ENCODE peak calls at places on chromosomes 13 and 19, in seven cellular contexts. Y is HepG2, E is GM12892, Q is K562, P is H1, I is SK-N-SH, Z is GM12878. J is an unnamed sample.

GRCh38 chr19:31613683-31614219 is 264.5 kb upstream of the TSHZ3 start:
- DNase-seq in Q (no peak), P (no peak), Y (no peak), Z (no peak), E (no peak), I (peak; percentile 27), J (no peak)

GRCh38 chr13:29993196-29993595 is 142.8 kb upstream of the UBL3 start:
- DNase-seq in Q (no peak), P (no peak), E (no peak), Z (no peak), Y (no peak), I (no peak), J (no peak)

GRCh38 chr13:76939215-76939614 is 9.1 kb upstream of the ACOD1 start:
- DNase-seq in Q (no peak), P (no peak), I (no peak), E (no peak), Y (no peak), Z (no peak), J (no peak)

GRCh38 chr19:30450101-30450500 is 77.9 kb downstream of the ZNF536 start:
- DNase-seq in P (no peak), E (no peak), Q (no peak), Y (no peak), I (peak; percentile 84), Z (no peak), J (no peak)

GRCh38 chr19:799076-799881 is 2.0 kb downstream of the PTBP1 start:
- DNase-seq in Z (no peak), I (peak; percentile 41), Q (peak; percentile 28), Y (peak; percentile 55), P (peak; percentile 67), E (no peak), J (no peak)

GRCh38 chr19:34838753-34839431 is 65.9 kb upstream of the ZNF599 start:
- DNase-seq in I (no peak), Q (no peak), Z (no peak), P (peak; percentile 87), E (no peak), Y (peak; percentile 24), J (no peak)

GRCh38 chr19:36032251-36033104 is at the start of gene CLIP3:
- DNase-seq in Z (no peak), P (peak; percentile 90), E (peak; percentile 68), Q (peak; percentile 39), Y (no peak), I (peak; percentile 100), J (peak; percentile 85)

GRCh38 chr13:90640976-90641375 is 706.5 kb upstream of the MIR17HG start:
- DNase-seq in Z (no peak), I (no peak), E (no peak), Q (no peak), Y (no peak), P (no peak), J (no peak)

GRCh38 chr19:30324982-30325381 is 47.2 kb upstream of the ZNF536 start:
- DNase-seq in P (no peak), I (no peak), E (no peak), Z (no peak), Q (no peak), Y (no peak), J (no peak)

GRCh38 chr13:66558511-66558910 is 671.6 kb downstream of the PCDH9 start:
- DNase-seq in Z (no peak), Y (no peak), E (no peak), P (no peak), I (no peak), Q (no peak), J (no peak)

GRCh38 chr19:6222884-6223283 is 56.9 kb downstream of the MLLT1 start:
- DNase-seq in P (no peak), Z (no peak), E (no peak), Q (no peak), Y (no peak), I (no peak), J (no peak)

GRCh38 chr13:33206945-33207615 is 78.5 kb downstream of the STARD13 start:
- DNase-seq in P (no peak), Q (no peak), E (no peak), I (no peak), Z (no peak), Y (peak; percentile 24), J (no peak)

GRCh38 chr13:104657196-104657595 is 1591.0 kb upstream of the SLC10A2 start:
- DNase-seq in P (no peak), Z (no peak), E (no peak), I (no peak), Q (no peak), Y (no peak), J (no peak)

GRCh38 chr19:4297901-4298771 is 4.1 kb downstream of the TMIGD2 start:
- DNase-seq in Y (peak; percentile 35), Q (no peak), Z (no peak), I (no peak), E (no peak), P (no peak), J (no peak)

GRCh38 chr13:41384749-41385503 is 72.4 kb upstream of the RGCC start:
- DNase-seq in I (no peak), E (no peak), Y (no peak), Q (no peak), P (no peak), Z (no peak), J (no peak)

GRCh38 chr13:52348983-52349780 is 56.8 kb downstream of the THSD1 start:
- DNase-seq in E (no peak), I (no peak), Q (no peak), P (no peak), Z (no peak), Y (no peak), J (no peak)

GRCh38 chr19:8094336-8094735 is 41.8 kb downstream of the CCL25 start:
- DNase-seq in Z (no peak), E (no peak), I (no peak), Q (no peak), Y (no peak), P (no peak), J (no peak)

GRCh38 chr13:45331123-45331619 is 9.8 kb downstream of the TPT1 start:
- DNase-seq in P (no peak), Z (no peak), Q (no peak), E (no peak), I (no peak), Y (no peak), J (no peak)

GRCh38 chr13:45327253-45327954 is 13.6 kb downstream of the TPT1 start:
- DNase-seq in Q (no peak), I (no peak), P (no peak), E (no peak), Y (no peak), Z (no peak), J (no peak)

GRCh38 chr13:45325806-45326205 is 15.2 kb downstream of the TPT1 start:
- DNase-seq in E (no peak), Q (no peak), Y (peak; percentile 62), Z (no peak), I (no peak), P (no peak), J (no peak)

GRCh38 chr13:45331981-45332830 is 8.8 kb downstream of the TPT1 start:
- DNase-seq in Z (no peak), I (no peak), Q (no peak), E (no peak), Y (peak; percentile 75), P (no peak), J (no peak)

DNA sequence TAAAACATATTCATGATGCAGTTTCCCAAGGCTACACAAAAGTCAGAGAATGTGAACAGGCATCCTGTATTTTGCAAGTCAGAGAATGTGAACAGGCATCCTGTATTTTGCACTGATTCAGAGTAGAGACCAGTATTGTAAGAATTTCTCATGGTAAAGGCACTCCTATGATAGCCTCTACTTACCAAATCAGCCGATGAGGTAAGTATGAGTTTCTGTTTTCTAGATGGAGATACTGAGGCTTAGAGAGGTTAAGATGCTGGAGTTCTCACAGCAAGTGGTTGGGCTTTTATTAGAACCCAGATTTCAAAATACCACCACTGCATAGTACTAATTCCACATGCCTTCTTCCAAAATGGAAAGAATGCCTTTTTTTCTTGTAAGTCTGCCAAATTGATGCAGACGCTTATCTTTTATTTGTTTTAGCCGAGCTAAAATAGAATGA is 12.3 kb downstream of the TPT1 start:
- DNase-seq in I (no peak), Y (no peak), Q (no peak), E (no peak), P (no peak), Z (no peak), J (no peak)
- TF ChIP-seq TAF1 in I (no peak), Y (no peak), Q (no peak), E (no peak), P (no peak), Z (no peak), J (no peak)

GRCh38 chr13:80337706-80338105 is 3.2 kb downstream of the SPRY2 start:
- DNase-seq in P (no peak), I (no peak), Y (no peak), E (no peak), Q (no peak), Z (no peak), J (no peak)
- TF ChIP-seq TAF1 in P (no peak), I (no peak), Y (no peak), E (no peak), Q (no peak), Z (no peak), J (no peak)

DNA sequence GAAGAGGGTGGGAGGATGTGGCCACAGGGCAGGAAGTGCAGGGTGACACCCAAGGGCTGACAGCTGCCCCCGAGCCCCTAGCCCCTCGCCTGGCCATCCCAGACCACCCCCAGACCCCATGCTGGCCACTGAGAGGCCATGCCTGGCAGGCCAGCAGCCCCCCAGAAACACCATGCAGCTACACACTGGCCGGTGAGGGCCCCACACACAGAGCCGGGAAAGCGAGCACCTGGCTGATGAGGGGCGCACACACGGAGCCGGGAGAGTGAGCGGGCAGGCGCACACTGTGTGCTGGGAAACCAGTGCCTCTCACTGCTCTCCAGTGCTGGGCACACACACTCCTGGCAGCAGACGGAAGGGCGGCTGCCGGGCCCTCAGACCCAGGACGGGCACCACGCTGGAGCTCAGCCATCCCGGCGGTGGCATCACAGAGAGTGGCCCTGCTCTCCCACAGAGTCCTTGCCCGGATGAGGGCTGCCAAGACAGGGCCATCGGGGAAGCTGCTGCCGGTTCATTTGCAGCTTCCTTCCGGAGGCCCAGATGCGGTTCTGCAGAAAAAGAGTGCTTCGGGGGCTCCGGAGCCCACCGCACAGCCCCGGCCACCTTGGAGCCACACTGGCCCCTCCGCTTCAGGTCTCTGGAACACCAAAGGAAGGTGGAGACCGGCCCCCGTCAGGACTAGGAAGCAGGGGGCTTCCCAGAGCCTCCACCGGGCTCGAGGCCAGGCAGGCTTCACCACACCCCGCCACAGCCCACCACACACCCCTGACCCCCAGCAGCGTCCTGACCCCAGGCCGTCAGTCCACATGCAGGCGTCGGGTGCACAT is 76.4 kb downstream of the SPACA7 start:
- DNase-seq in Y (no peak), Q (no peak), Z (no peak), P (peak; percentile 45), E (no peak), I (no peak), J (no peak)
- TF ChIP-seq TAF1 in Y (no peak), Q (no peak), Z (no peak), P (no peak), E (no peak), I (no peak), J (no peak)

DNA sequence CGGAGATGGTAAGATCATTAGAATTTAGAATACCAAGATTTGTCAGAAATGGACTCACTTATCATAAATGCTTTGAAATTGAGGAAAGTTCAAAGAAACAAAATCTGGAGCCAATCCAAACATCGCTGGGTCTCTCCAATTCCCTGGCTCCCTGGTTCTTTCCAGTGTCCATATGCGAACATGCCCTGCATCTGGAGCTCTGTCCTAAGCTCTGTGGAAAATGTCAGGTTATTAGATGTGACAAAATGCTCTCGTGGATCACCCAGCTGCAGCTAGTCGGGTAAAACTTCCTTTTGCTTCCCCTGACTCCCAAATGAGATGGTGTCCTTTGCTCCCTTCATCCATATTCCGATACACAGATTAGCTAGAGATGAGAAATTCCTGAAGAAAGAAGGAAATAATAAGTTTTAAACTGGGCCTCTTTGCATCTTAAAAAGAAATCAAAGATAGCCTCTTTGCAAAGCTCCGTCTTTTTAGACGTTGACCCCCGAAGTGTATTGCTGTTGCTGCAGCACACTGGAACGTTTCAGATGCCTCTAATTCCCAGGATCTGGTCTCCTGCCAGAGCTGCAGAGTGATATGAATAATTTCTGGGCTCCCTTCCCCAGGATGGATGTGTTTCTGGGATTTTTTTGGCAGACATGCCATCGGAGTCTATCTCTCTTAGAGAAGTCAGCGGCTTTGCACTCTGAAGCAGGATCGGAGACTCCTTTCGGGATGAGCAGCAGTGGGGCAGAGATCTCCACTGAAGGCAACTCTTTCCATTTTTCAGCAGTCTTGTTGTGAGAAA is 102.9 kb downstream of the TEX26 start:
- DNase-seq in E (no peak), Q (no peak), P (no peak), Z (no peak), I (peak; percentile 62), Y (no peak), J (no peak)
- TF ChIP-seq TAF1 in E (no peak), Q (no peak), P (no peak), Z (no peak), I (no peak), Y (no peak), J (no peak)